ENCODE peak calls at places on chromosomes 13 and 19, in six cellular contexts. S is body of pancreas; N is neural crest cell; T is cardiac muscle cell; B is stimulated activated naive B cell treated with anti-CD40 and anti-IgM and Interleukin-4, amounts not matched to agents 10 μg/mL and 1 μg/mL and 100 μg/mL, for 72 hours; Y is right cardiac atrium. V is an unnamed sample.

GRCh38 chr19:55050749-55051532 is 12.0 kb downstream of the RDH13 start:
- DNase-seq in N (no peak), S (no peak), Y (no peak), B (no peak), T (no peak), V (no peak)

GRCh38 chr19:51194527-51195315 is 30.2 kb upstream of the CD33 start:
- DNase-seq in Y (no peak), N (no peak), T (no peak), S (no peak), B (no peak), V (no peak)

GRCh38 chr19:10727599-10728250 is 9.8 kb downstream of the DNM2 start:
- DNase-seq in S (no peak), T (no peak), N (no peak), B (no peak), Y (no peak), V (no peak)

GRCh38 chr19:35123573-35123972 is 8.0 kb downstream of the FXYD3 start:
- DNase-seq in T (no peak), N (no peak), B (no peak), S (peak), Y (peak), V (no peak)

GRCh38 chr13:33452873-33453558 is 167.5 kb upstream of the STARD13 start:
- DNase-seq in T (no peak), Y (no peak), B (no peak), S (no peak), N (no peak), V (no peak)

GRCh38 chr19:32368781-32369180 is 23.4 kb downstream of the ZNF507 start:
- DNase-seq in T (no peak), Y (no peak), B (no peak), N (no peak), S (no peak), V (no peak)

GRCh38 chr19:45817725-45818301 is 2.7 kb upstream of the RSPH6A start:
- DNase-seq in B (no peak), S (no peak), Y (peak), T (no peak), N (no peak), V (no peak)

GRCh38 chr19:44282846-44283245 is 22.0 kb downstream of the ZNF235 start:
- DNase-seq in T (no peak), S (no peak), B (no peak), N (no peak), Y (no peak), V (no peak)

GRCh38 chr13:43134896-43135295 is 111.5 kb downstream of the DNAJC15 start:
- DNase-seq in N (no peak), B (no peak), Y (no peak), T (no peak), S (no peak), V (no peak)

GRCh38 chr13:110913322-110913721 is 1.5 kb downstream of the ANKRD10 start:
- DNase-seq in T (peak), Y (no peak), S (peak), B (no peak), N (no peak), V (no peak)

GRCh38 chr19:49468746-49469447 is 5.1 kb upstream of the FLT3LG start:
- DNase-seq in B (peak), S (peak), N (no peak), T (peak), Y (peak), V (peak)

GRCh38 chr13:96091164-96091931 is 1.4 kb downstream of the HS6ST3 start:
- DNase-seq in N (peak), S (peak), Y (peak), B (no peak), T (peak), V (peak)

GRCh38 chr19:41997121-41997850 is 3.3 kb upstream of the ATP1A3 start:
- DNase-seq in N (peak), Y (peak), B (peak), T (peak), S (peak), V (peak)

GRCh38 chr13:55439450-55439849 is 1701.3 kb upstream of the PRR20A start:
- DNase-seq in T (no peak), Y (no peak), S (no peak), B (no peak), N (no peak), V (no peak)

GRCh38 chr13:111295896-111296295 is 24.5 kb upstream of the TEX29 start:
- DNase-seq in S (no peak), N (no peak), T (no peak), B (no peak), Y (no peak), V (no peak)

GRCh38 chr19:41000310-41000737 is 9.2 kb downstream of the CYP2B6 start:
- DNase-seq in T (no peak), S (peak), N (no peak), B (no peak), Y (no peak), V (no peak)

GRCh38 chr13:99542788-99543406 is 41.6 kb downstream of the TM9SF2 start:
- DNase-seq in S (no peak), Y (no peak), B (peak), N (no peak), T (no peak), V (no peak)